ENCODE peak calls at places on chromosomes 4 and X, in nine cellular contexts. X, E, U, R, D, B, M, S and Y are unnamed samples.

GRCh38 chr4:91764085-91764484 is 539.7 kb upstream of the GRID2 start:
- DNase-seq in X (no peak), E (no peak), U (no peak), R (no peak), D (no peak), B (no peak), M (no peak), S (no peak), Y (no peak)

GRCh38 chr4:75513529-75514130 is 573 bp downstream of the RCHY1 start:
- DNase-seq in X (no peak), E (no peak), U (no peak), R (no peak), D (no peak), B (no peak), M (no peak), S (peak), Y (no peak)

GRCh38 chr4:25180524-25181131 is 20.4 kb upstream of the SEPSECS start:
- DNase-seq in X (no peak), E (no peak), U (peak), R (peak), D (peak), B (no peak), M (no peak), S (peak), Y (no peak)

GRCh38 chr4:85177679-85178078 is 211.2 kb upstream of the WDFY3 start:
- DNase-seq in X (no peak), E (no peak), U (no peak), R (no peak), D (no peak), B (no peak), M (no peak), S (no peak), Y (no peak)

GRCh38 chrX:30141966-30142365 is 73.4 kb upstream of the MAGEB2 start:
- DNase-seq in X (peak), E (no peak), U (no peak), R (no peak), D (no peak), B (no peak), M (peak), S (peak), Y (no peak)

GRCh38 chr4:15695240-15695699 is 7.6 kb upstream of the BST1 start:
- DNase-seq in X (no peak), E (peak), U (no peak), R (no peak), D (no peak), B (no peak), M (no peak), S (no peak), Y (no peak)

GRCh38 chrX:153925387-153925738 is 701 bp downstream of the ARHGAP4 start:
- DNase-seq in X (no peak), E (no peak), U (no peak), R (peak), D (no peak), B (no peak), M (no peak), S (no peak), Y (no peak)

GRCh38 chrX:39982927-39983326 is 114.8 kb downstream of the BCOR start:
- DNase-seq in X (peak), E (no peak), U (no peak), R (no peak), D (no peak), B (no peak), M (no peak), S (no peak), Y (no peak)